ENCODE peak calls at places on chromosomes 4 and X, in five cellular contexts. R is pancreas, E is kidney, N is left ventricle myocardium inferior, U is PC-9. O is an unnamed sample.

GRCh38 chrX:77493677-77494553 is 46.7 kb downstream of the FGF16 start:
- DNase-seq in N (no peak), E (no peak), R (no peak), U (peak; percentile 5), O (no peak)

GRCh38 chrX:96843566-96843965 is 40.1 kb upstream of the RPA4 start:
- DNase-seq in U (no peak), R (no peak), E (no peak), N (no peak), O (no peak)

GRCh38 chr4:5863461-5864113 is 29.3 kb downstream of the CRMP1 start:
- DNase-seq in E (no peak), N (no peak), U (peak; percentile 10), R (no peak), O (no peak)

GRCh38 chr4:56681158-56681848 is at the start of gene HOPX:
- DNase-seq in N (peak; percentile 19), R (peak; percentile 18), E (peak; percentile 66), U (peak; percentile 59), O (no peak)

GRCh38 chr4:67275179-67275750 is 270.0 kb downstream of the CENPC start:
- DNase-seq in N (no peak), U (no peak), R (no peak), E (peak; percentile 49), O (no peak)

GRCh38 chr4:83022724-83023427 is 12.1 kb upstream of the COPS4 start:
- DNase-seq in R (no peak), N (no peak), E (no peak), U (no peak), O (no peak)

GRCh38 chrX:155086202-155086840 is 15.0 kb downstream of the BRCC3 start:
- DNase-seq in U (peak; percentile 26), R (peak; percentile 43), N (no peak), E (peak; percentile 45), O (peak; percentile 38)

GRCh38 chr4:153668647-153669046 is 15.4 kb upstream of the TLR2 start:
- DNase-seq in E (no peak), U (no peak), R (no peak), N (no peak), O (no peak)

GRCh38 chr4:128653514-128654420 is 155.7 kb upstream of the JADE1 start:
- DNase-seq in R (no peak), N (peak; percentile 56), U (no peak), E (peak; percentile 73), O (peak; percentile 72)

GRCh38 chr4:182206266-182206665 is 36.9 kb upstream of the TENM3 start:
- DNase-seq in U (no peak), R (no peak), N (no peak), E (no peak), O (no peak)

GRCh38 chr4:140645614-140646412 is 77.1 kb upstream of the UCP1 start:
- DNase-seq in U (no peak), R (no peak), N (peak; percentile 30), E (no peak), O (no peak)

GRCh38 chr4:89379541-89380035 is 72.0 kb upstream of the GPRIN3 start:
- DNase-seq in N (no peak), U (no peak), E (no peak), R (no peak), O (no peak)

GRCh38 chr4:69523385-69524132 is 27.9 kb upstream of the UGT2B4 start:
- DNase-seq in R (no peak), U (no peak), N (no peak), E (no peak), O (no peak)

GRCh38 chr4:21649691-21650090 is 298.9 kb downstream of the KCNIP4 start:
- DNase-seq in R (no peak), E (no peak), N (no peak), U (no peak), O (no peak)

GRCh38 chrX:154429708-154430107 is 1.2 kb downstream of the ATP6AP1 start:
- DNase-seq in R (no peak), E (no peak), N (no peak), U (no peak), O (no peak)

GRCh38 chr4:56874166-56874565 is 33.5 kb upstream of the REST start:
- DNase-seq in E (no peak), R (no peak), N (no peak), U (peak; percentile 30), O (no peak)

GRCh38 chr4:48879561-48880442 is 26.8 kb downstream of the OCIAD2 start:
- DNase-seq in E (no peak), U (no peak), R (no peak), N (no peak), O (no peak)

GRCh38 chr4:160947653-160948052 is 1216.1 kb downstream of the FSTL5 start:
- DNase-seq in N (no peak), E (no peak), U (no peak), R (no peak), O (no peak)

GRCh38 chr4:153222162-153222789 is 18.0 kb downstream of the TRIM2 start:
- DNase-seq in U (no peak), N (peak; percentile 39), E (peak; percentile 75), R (peak; percentile 20), O (peak; percentile 73)

GRCh38 chr4:5888222-5888701 is 4.6 kb downstream of the CRMP1 start:
- DNase-seq in U (no peak), R (no peak), N (no peak), E (no peak), O (no peak)

GRCh38 chr4:156118821-156119220 is 165.2 kb upstream of the CTSO start:
- DNase-seq in R (no peak), N (no peak), E (no peak), U (no peak), O (no peak)

GRCh38 chrX:129695535-129695934 is 40.8 kb upstream of the APLN start:
- DNase-seq in U (no peak), R (no peak), N (no peak), E (no peak), O (no peak)

GRCh38 chr4:52038109-52038912 is at the start of gene SGCB:
- DNase-seq in U (peak; percentile 19), E (peak; percentile 86), R (peak; percentile 49), N (peak; percentile 76), O (peak; percentile 67)

GRCh38 chr4:140884431-140885058 is 128.4 kb upstream of the TBC1D9 start:
- DNase-seq in E (no peak), U (peak; percentile 55), N (no peak), R (peak; percentile 16), O (peak; percentile 56)

GRCh38 chr4:169253904-169254303 is 16.9 kb downstream of the SH3RF1 start:
- DNase-seq in N (no peak), E (no peak), R (no peak), U (no peak), O (no peak)

GRCh38 chr4:169253087-169253675 is 17.6 kb downstream of the SH3RF1 start:
- DNase-seq in E (no peak), U (no peak), R (no peak), N (no peak), O (no peak)

GRCh38 chr4:169250796-169251195 is 20.0 kb downstream of the SH3RF1 start:
- DNase-seq in U (no peak), R (no peak), N (no peak), E (no peak), O (no peak)

GRCh38 chr4:169251291-169252235 is 19.2 kb downstream of the SH3RF1 start:
- DNase-seq in N (no peak), E (no peak), R (no peak), U (peak; percentile 60), O (no peak)

DNA sequence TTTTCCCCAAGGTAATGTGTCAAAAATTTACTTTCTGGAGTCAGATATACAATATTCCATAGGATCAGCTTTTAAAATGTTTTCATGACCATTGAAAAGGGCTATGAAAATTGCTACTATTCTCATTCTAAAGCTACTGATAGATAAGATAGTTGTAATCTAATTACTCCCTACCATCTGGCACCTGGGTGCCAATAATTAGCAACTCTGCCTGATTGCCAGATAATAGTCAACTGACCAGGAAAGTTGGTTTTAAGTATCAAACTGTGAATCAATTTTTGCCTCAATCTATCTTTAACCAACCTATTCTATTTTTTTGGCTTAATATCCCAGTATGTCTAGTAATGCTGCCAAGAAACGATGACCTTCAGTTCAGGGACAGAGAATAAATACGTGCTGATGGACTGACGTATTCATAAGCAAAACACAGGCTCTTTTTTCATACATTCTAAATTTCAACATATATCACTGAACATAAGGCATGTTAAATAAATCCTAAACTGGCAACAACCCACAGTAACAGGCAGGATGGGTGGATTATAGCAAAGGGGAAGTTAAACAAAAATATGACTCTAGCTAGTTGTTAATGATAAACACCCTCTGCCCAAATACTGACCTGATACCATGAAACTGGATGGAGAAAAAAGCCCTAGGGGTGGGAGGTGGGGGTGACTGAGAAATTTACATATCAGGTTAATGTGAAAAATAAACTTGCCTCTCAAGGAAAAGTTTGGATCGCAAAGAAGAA is 18.2 kb downstream of the SH3RF1 start:
- DNase-seq in N (no peak), R (no peak), E (no peak), U (no peak), O (no peak)
- H3K4me1 ChIP-seq in N (peaks cover 76% of the 10 kb centered on the region), R (peaks cover 71% of the 10 kb centered on the region), E (peaks cover 51% of the 10 kb centered on the region), U (peaks cover 54% of the 10 kb centered on the region), O (no peaks in the 10 kb centered on the region)

GRCh38 chr4:150139297-150139696 is 61.1 kb downstream of the DCLK2 start:
- DNase-seq in R (no peak), E (no peak), U (no peak), N (no peak), O (no peak)

GRCh38 chr4:150136036-150136435 is 57.8 kb downstream of the DCLK2 start:
- DNase-seq in N (no peak), R (no peak), E (no peak), U (no peak), O (no peak)

GRCh38 chr4:150135134-150135773 is 57.0 kb downstream of the DCLK2 start:
- DNase-seq in R (no peak), E (no peak), U (no peak), N (no peak), O (no peak)

GRCh38 chr4:150133605-150134004 is 55.4 kb downstream of the DCLK2 start:
- DNase-seq in N (no peak), R (no peak), U (no peak), E (no peak), O (no peak)

DNA sequence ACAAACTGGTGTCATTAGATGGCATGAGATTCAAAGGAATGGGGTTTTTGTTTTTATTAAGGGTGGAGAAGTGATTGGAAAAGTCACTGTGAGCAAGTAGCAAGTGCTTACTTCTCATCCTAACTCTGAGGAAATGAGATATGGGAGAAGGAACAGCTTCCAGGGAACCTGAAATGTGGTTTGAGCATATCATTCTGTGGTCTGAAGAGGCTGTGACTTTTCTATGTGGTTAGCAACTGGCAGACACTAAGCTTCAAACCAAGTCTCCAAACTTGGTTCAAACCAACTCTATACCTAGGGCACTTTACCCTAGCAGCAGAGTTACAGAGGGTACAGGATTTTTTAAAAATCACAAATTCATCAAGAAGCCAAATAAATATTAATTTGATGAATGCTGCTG is 58.2 kb downstream of the DCLK2 start:
- DNase-seq in U (no peak), E (no peak), R (no peak), N (no peak), O (no peak)
- H3K4me1 ChIP-seq in U (peaks cover 12% of the 10 kb centered on the region), E (no peaks in the 10 kb centered on the region), R (no peaks in the 10 kb centered on the region), N (peaks cover 7% of the 10 kb centered on the region), O (no peaks in the 10 kb centered on the region)

DNA sequence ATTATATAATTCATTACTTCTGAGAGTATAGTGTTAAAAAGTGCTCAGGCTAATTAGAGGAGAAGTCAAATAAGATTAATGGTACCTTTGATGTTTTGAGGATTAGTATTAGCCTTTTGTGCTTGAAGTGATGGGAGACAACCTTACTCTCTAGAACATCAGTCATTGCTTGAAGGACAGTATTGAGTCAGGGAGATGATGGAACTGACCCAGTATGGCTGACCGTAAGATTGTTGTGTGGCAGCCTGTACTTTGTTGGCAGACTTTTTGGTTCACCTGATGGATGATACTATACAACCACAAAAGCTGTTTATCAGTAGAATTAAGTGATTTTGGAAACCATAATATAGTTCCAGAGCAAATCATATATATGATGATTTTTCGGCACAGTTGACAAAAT is 9.9 kb downstream of the OGT start:
- DNase-seq in N (no peak), U (no peak), R (no peak), E (no peak), O (no peak)
- H3K4me1 ChIP-seq in N (peaks cover 78% of the 10 kb centered on the region), U (peaks cover 51% of the 10 kb centered on the region), R (peaks cover 17% of the 10 kb centered on the region), E (peaks cover 11% of the 10 kb centered on the region), O (peaks cover 4% of the 10 kb centered on the region)

GRCh38 chr4:155099231-155099630 is 109.2 kb upstream of the NPY2R start:
- DNase-seq in U (no peak), N (no peak), R (no peak), E (no peak), O (no peak)
- H3K4me1 ChIP-seq in U (no peaks in the 10 kb centered on the region), N (no peaks in the 10 kb centered on the region), R (no peaks in the 10 kb centered on the region), E (no peaks in the 10 kb centered on the region), O (no peaks in the 10 kb centered on the region)